ENCODE peak calls at places on chromosomes 7 and 10, in nine cellular contexts. K, S, N, H, W, R, A, M and J are unnamed samples.

GRCh38 chr10:102347236-102347828 is 48.2 kb upstream of the NFKB2 start:
- DNase-seq in M (peak), N (no peak), A (peak), K (peak), W (peak), S (peak), H (peak), R (peak), J (no peak)

GRCh38 chr7:17014693-17015092 is 132.9 kb upstream of the AGR3 start:
- DNase-seq in M (no peak), S (no peak), A (no peak), R (no peak), W (no peak), N (no peak), K (no peak), H (no peak), J (no peak)

GRCh38 chr7:84092207-84092606 is 102.4 kb downstream of the SEMA3A start:
- DNase-seq in W (no peak), M (no peak), S (no peak), H (no peak), R (no peak), A (no peak), K (no peak), N (no peak), J (no peak)

GRCh38 chr10:50990568-50991495 is 83.5 kb upstream of the PRKG1 start:
- DNase-seq in K (peak), S (peak), R (peak), W (no peak), N (no peak), M (peak), H (peak), A (peak), J (peak)

GRCh38 chr10:11553773-11554381 is 57.6 kb downstream of the USP6NL start:
- DNase-seq in M (no peak), N (peak), S (no peak), H (no peak), W (no peak), R (no peak), K (no peak), A (no peak), J (no peak)

GRCh38 chr7:112995091-112995824 is 91.4 kb downstream of the GPR85 start:
- DNase-seq in K (peak), M (no peak), W (no peak), N (no peak), H (peak), S (no peak), R (no peak), A (no peak), J (peak)

GRCh38 chr10:5488272-5489161 is 10.9 kb downstream of the CALML5 start:
- DNase-seq in M (no peak), A (peak), N (no peak), H (no peak), K (no peak), W (no peak), R (no peak), S (peak), J (no peak)

GRCh38 chr10:109429956-109430760 is 493.2 kb downstream of the XPNPEP1 start:
- DNase-seq in K (peak), W (no peak), N (no peak), R (no peak), A (no peak), M (no peak), H (peak), S (no peak), J (peak)

GRCh38 chr10:74921744-74922143 is 95.3 kb downstream of the KAT6B start:
- DNase-seq in M (no peak), W (peak), H (no peak), N (no peak), S (no peak), A (no peak), K (peak), R (peak), J (no peak)

GRCh38 chr10:12262278-12262981 is 66.4 kb downstream of the CDC123 start:
- DNase-seq in H (no peak), S (no peak), M (no peak), W (no peak), K (no peak), R (no peak), A (no peak), N (no peak), J (no peak)

GRCh38 chr10:14916600-14916999 is 37.3 kb downstream of the DCLRE1C start:
- DNase-seq in K (no peak), W (no peak), S (no peak), M (no peak), R (no peak), H (no peak), A (no peak), N (no peak), J (no peak)

GRCh38 chr7:128203710-128204214 is 37.3 kb upstream of the LEP start:
- DNase-seq in H (peak), W (no peak), A (no peak), S (no peak), N (no peak), R (no peak), M (no peak), K (peak), J (no peak)

GRCh38 chr10:124244256-124244877 is 151.0 kb upstream of the CHST15 start:
- DNase-seq in S (no peak), W (no peak), A (no peak), K (no peak), M (no peak), N (no peak), R (no peak), H (no peak), J (no peak)

GRCh38 chr7:80453699-80454340 is 58.0 kb downstream of the GNAT3 start:
- DNase-seq in N (no peak), S (peak), K (no peak), R (peak), H (peak), M (peak), A (no peak), W (no peak), J (no peak)

GRCh38 chr10:79248341-79248931 is 98.8 kb upstream of the PPIF start:
- DNase-seq in S (no peak), K (peak), H (no peak), M (no peak), R (no peak), A (peak), W (no peak), N (no peak), J (no peak)

GRCh38 chr10:103784723-103785418 is 70.5 kb downstream of the SH3PXD2A start:
- DNase-seq in M (no peak), A (no peak), H (no peak), K (no peak), W (peak), N (no peak), R (no peak), S (no peak), J (no peak)

GRCh38 chr10:91077549-91078017 is 142.9 kb upstream of the PCGF5 start:
- DNase-seq in S (no peak), N (no peak), H (no peak), M (no peak), W (peak), K (peak), A (peak), R (no peak), J (no peak)

GRCh38 chr10:52632591-52632990 is 140.0 kb downstream of the MBL2 start:
- DNase-seq in S (no peak), H (no peak), N (no peak), K (no peak), A (no peak), W (no peak), M (no peak), R (peak), J (no peak)

GRCh38 chr10:102604379-102604960 is 39.8 kb upstream of the TRIM8 start:
- DNase-seq in A (no peak), W (no peak), K (peak), R (no peak), S (peak), M (peak), N (no peak), H (peak), J (peak)

GRCh38 chr7:51246258-51247245 is 70.1 kb downstream of the COBL start:
- DNase-seq in S (no peak), K (no peak), N (no peak), A (no peak), W (peak), H (no peak), R (no peak), M (no peak), J (no peak)

GRCh38 chr7:69237541-69237940 is 360.7 kb upstream of the AUTS2 start:
- DNase-seq in R (no peak), K (no peak), A (no peak), M (no peak), N (no peak), H (no peak), W (no peak), S (no peak), J (no peak)

GRCh38 chr10:112906945-112907344 is 43.1 kb upstream of the TCF7L2 start:
- DNase-seq in M (no peak), W (no peak), N (no peak), R (no peak), K (no peak), S (no peak), A (no peak), H (no peak), J (no peak)

GRCh38 chr7:148650232-148650858 is 48.4 kb upstream of the CUL1 start:
- DNase-seq in W (no peak), S (no peak), K (peak), A (no peak), H (peak), M (no peak), N (no peak), R (no peak), J (no peak)

GRCh38 chr10:15316877-15317464 is 54.1 kb downstream of the FAM171A1 start:
- DNase-seq in M (no peak), N (no peak), R (no peak), W (no peak), K (no peak), H (no peak), A (no peak), S (no peak), J (no peak)

GRCh38 chr10:29811751-29812427 is 177.1 kb upstream of the SVIL start:
- DNase-seq in A (peak), N (no peak), M (peak), S (peak), K (peak), W (no peak), R (no peak), H (peak), J (peak)

GRCh38 chr10:86439544-86439943 is 72.9 kb upstream of the GRID1 start:
- DNase-seq in M (peak), R (no peak), W (peak), H (peak), S (peak), A (peak), N (no peak), K (peak), J (peak)

GRCh38 chr7:44050121-44050914 is 5.8 kb downstream of the DBNL start:
- DNase-seq in N (no peak), A (peak), M (no peak), K (no peak), H (no peak), S (no peak), R (no peak), W (no peak), J (no peak)

GRCh38 chr7:13151982-13152381 is 464.5 kb downstream of the ARL4A start:
- DNase-seq in R (no peak), M (no peak), A (no peak), K (peak), W (no peak), S (no peak), N (no peak), H (no peak), J (no peak)

GRCh38 chr7:68865351-68865885 is 732.9 kb upstream of the AUTS2 start:
- DNase-seq in K (peak), S (no peak), M (no peak), W (no peak), H (peak), A (no peak), R (no peak), N (no peak), J (no peak)

GRCh38 chr10:87658858-87659555 is 671 bp upstream of the PAPSS2 start:
- DNase-seq in R (no peak), M (no peak), A (no peak), W (no peak), K (no peak), N (no peak), H (no peak), S (no peak), J (no peak)

GRCh38 chr7:82317760-82318159 is 125.8 kb downstream of the CACNA2D1 start:
- DNase-seq in S (no peak), M (no peak), N (no peak), W (no peak), R (no peak), K (no peak), H (no peak), A (no peak), J (no peak)

GRCh38 chr10:111076191-111076681 is 593 bp upstream of the ADRA2A start:
- DNase-seq in S (peak), H (peak), A (peak), R (peak), K (peak), W (peak), N (no peak), M (peak), J (no peak)

GRCh38 chr7:39621261-39621660 is 2.1 kb upstream of the RALA start:
- DNase-seq in N (no peak), R (no peak), A (no peak), W (no peak), M (no peak), H (peak), S (no peak), K (peak), J (peak)

GRCh38 chr10:61286695-61287094 is 166.5 kb downstream of the TMEM26 start:
- DNase-seq in R (no peak), S (no peak), W (no peak), M (no peak), K (no peak), H (no peak), N (peak), A (no peak), J (no peak)

GRCh38 chr7:26155531-26156375 is 3.8 kb downstream of the NFE2L3 start:
- DNase-seq in A (no peak), K (peak), R (no peak), S (no peak), H (peak), M (no peak), W (no peak), N (no peak), J (peak)

GRCh38 chr7:45240926-45241325 is 83.3 kb downstream of the RAMP3 start:
- DNase-seq in K (no peak), A (no peak), N (no peak), W (no peak), M (no peak), R (no peak), H (no peak), S (no peak), J (no peak)

GRCh38 chr10:48606530-48607355 is 1.9 kb upstream of the ARHGAP22 start:
- DNase-seq in S (no peak), H (peak), W (no peak), R (no peak), K (peak), M (no peak), A (peak), N (no peak), J (peak)

GRCh38 chr7:6422926-6423632 is 24.7 kb downstream of the DAGLB start:
- DNase-seq in W (no peak), N (no peak), M (no peak), S (no peak), A (no peak), H (no peak), R (no peak), K (no peak), J (no peak)

GRCh38 chr10:30645340-30645827 is 15.8 kb upstream of the LYZL2 start:
- DNase-seq in N (no peak), R (peak), M (no peak), K (peak), W (no peak), H (peak), S (peak), A (peak), J (no peak)

DNA sequence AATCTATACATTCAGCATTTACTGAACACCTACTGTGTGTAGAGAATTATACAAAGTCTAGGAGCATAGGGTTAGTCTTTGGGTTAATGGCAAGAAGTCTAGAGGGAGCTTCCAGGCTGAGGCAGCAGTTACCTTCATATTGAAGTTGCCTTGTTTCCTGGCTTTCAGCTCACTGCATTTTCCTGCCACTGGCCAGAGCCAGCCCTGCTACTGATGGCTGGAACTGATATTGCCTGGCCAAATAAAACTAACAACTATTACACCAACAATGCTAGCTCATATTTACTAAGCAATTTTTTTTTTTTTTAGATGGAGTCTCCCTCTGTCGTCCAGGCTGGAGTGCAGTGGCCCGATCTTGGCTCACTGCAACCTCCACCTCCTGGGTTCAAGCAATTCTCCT is 165.7 kb upstream of the ITGB1 start:
- DNase-seq in M (no peak), N (no peak), W (no peak), A (no peak), K (no peak), H (no peak), S (no peak), R (no peak), J (no peak)
- H3K4me3 ChIP-seq in M (no peak), N (no peak), W (no peak), A (no peak), K (no peak), H (no peak), S (no peak), R (no peak), J (no peak)

GRCh38 chr10:117168135-117168674 is 29.1 kb upstream of the KCNK18 start:
- DNase-seq in A (peak), W (peak), M (peak), K (peak), H (peak), N (no peak), R (peak), S (peak), J (no peak)
- H3K4me3 ChIP-seq in A (peak), W (peak), M (peak), K (no peak), H (peak), N (no peak), R (peak), S (no peak), J (peak)

DNA sequence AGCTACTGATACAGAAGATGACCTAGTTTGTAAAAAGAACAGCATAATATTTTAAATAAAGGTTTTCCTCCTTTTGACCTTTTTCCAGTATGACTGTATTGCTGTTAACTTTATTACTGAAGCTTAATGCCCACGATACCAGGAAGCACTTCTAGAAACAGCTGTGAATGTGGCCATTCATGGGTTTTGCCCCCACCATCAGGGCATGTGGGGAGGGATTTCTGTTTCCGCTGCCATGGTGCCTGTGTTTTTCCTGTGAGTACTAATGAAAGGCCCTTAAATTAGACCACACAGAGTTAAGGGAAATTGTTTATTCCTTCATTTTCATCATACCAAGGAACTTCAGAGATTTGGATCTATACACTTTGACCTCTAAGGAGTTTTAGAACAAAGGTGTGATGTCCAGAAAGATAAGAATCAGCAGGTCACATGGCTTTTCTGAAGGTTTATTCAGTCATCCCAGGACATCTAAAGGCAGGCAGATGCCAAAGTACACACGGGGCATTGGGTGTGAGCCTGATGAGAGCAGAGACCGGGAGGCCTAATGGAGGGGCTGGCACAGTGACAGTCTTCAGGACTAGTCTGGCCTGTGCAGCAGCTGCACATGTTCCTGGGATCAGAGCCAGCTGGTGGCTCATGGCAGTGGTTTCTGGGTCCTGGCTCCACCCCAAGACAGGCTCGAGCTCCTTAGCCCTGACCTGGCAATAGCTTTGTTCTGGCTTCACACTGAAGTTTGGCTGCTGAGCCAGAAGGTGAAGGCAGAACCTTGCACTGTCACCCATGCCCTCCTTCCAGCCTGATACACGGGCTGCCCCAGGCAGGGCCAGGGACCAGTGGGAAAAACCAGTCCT is 190.9 kb downstream of the REEP3 start:
- DNase-seq in W (peak), M (peak), S (peak), H (peak), R (no peak), A (peak), N (no peak), K (peak), J (peak)
- H3K4me3 ChIP-seq in W (no peak), M (no peak), S (no peak), H (no peak), R (no peak), A (no peak), N (no peak), K (no peak), J (no peak)

GRCh38 chr10:119026301-119027110 is 3.0 kb upstream of the NANOS1 start:
- DNase-seq in S (no peak), M (no peak), N (no peak), A (no peak), H (no peak), W (no peak), R (no peak), K (peak), J (no peak)

GRCh38 chr10:119024882-119025281 is 4.6 kb upstream of the NANOS1 start:
- DNase-seq in K (no peak), W (no peak), N (no peak), S (no peak), R (no peak), M (no peak), A (no peak), H (no peak), J (no peak)

GRCh38 chr10:119023553-119023868 is 6.0 kb upstream of the NANOS1 start:
- DNase-seq in K (no peak), N (no peak), S (no peak), A (no peak), W (no peak), M (no peak), H (no peak), R (no peak), J (no peak)

GRCh38 chr10:119025336-119025735 is 4.2 kb upstream of the NANOS1 start:
- DNase-seq in W (no peak), R (no peak), S (peak), M (no peak), H (peak), N (no peak), K (peak), A (peak), J (no peak)

DNA sequence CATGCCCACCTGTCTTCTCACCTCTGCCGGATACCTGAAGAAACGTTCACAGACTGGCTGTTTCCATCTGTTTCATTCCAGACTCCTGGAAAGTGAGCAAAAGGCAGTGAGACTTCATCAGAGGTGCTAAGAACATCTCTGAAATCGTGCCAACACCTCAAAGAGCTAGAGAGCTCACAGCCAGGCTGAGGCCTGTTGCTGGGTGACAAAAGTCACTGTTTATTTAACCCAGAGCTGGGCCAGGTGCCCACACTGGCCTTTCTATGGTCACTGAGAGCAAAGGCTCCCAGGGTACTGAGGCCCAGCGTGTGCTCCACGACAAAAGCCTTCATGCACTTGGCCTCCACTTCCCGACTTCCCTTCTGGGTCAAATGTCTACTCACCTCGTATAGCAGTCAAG is 3.7 kb upstream of the NANOS1 start:
- DNase-seq in M (no peak), R (no peak), H (peak), K (no peak), W (no peak), N (no peak), A (no peak), S (no peak), J (no peak)
- H3K4me3 ChIP-seq in M (no peak), R (no peak), H (no peak), K (no peak), W (no peak), N (no peak), A (no peak), S (no peak), J (no peak)

GRCh38 chr10:22475527-22475856 is 130.2 kb downstream of the SPAG6 start:
- DNase-seq in H (no peak), M (peak), W (no peak), S (no peak), K (no peak), A (no peak), N (no peak), R (no peak), J (no peak)
- H3K4me3 ChIP-seq in H (peak), M (peak), W (peak), S (peak), K (peak), A (peak), N (peak), R (peak), J (peak)